ENCODE peak calls at places on chromosomes 2 and 18, in seven cellular contexts. Q, R, Z, C, Y, G and W are unnamed samples.

GRCh38 chr2:148730085-148730484 is 85.5 kb downstream of the EPC2 start:
- DNase-seq in Q (no peak), R (no peak), Z (no peak), C (peak; percentile 9), Y (no peak), G (no peak), W (no peak)

GRCh38 chr2:42951263-42951938 is 159.0 kb upstream of the HAAO start:
- DNase-seq in Q (no peak), R (no peak), Z (no peak), C (no peak), Y (no peak), G (no peak), W (no peak)

GRCh38 chr18:24735504-24736243 is 275.2 kb downstream of the HRH4 start:
- DNase-seq in Q (no peak), R (no peak), Z (no peak), C (no peak), Y (no peak), G (no peak), W (no peak)

GRCh38 chr2:147779440-147779839 is 65.4 kb upstream of the ACVR2A start:
- DNase-seq in Q (no peak), R (no peak), Z (no peak), C (no peak), Y (no peak), G (no peak), W (no peak)

GRCh38 chr2:206201075-206201848 is 41.6 kb downstream of the EEF1B2 start:
- DNase-seq in Q (no peak), R (no peak), Z (no peak), C (no peak), Y (no peak), G (no peak), W (no peak)

GRCh38 chr18:79405781-79406575 is 10.2 kb downstream of the NFATC1 start:
- DNase-seq in Q (peak; percentile 91), R (peak; percentile 85), Z (peak; percentile 92), C (no peak), Y (peak; percentile 88), G (no peak), W (peak; percentile 90)

GRCh38 chr2:181774601-181775179 is 94.4 kb upstream of the NEUROD1 start:
- DNase-seq in Q (no peak), R (no peak), Z (no peak), C (no peak), Y (no peak), G (no peak), W (no peak)

GRCh38 chr2:159564081-159564480 is 52.3 kb downstream of the BAZ2B start:
- DNase-seq in Q (no peak), R (no peak), Z (no peak), C (no peak), Y (no peak), G (no peak), W (no peak)

GRCh38 chr2:146212602-146213001 is 1632.2 kb upstream of the ACVR2A start:
- DNase-seq in Q (no peak), R (no peak), Z (no peak), C (no peak), Y (no peak), G (no peak), W (no peak)

GRCh38 chr18:31077883-31078282 is 24.3 kb downstream of the DSC2 start:
- DNase-seq in Q (no peak), R (no peak), Z (no peak), C (no peak), Y (no peak), G (no peak), W (no peak)

GRCh38 chr2:29518010-29518409 is 402.8 kb downstream of the CLIP4 start:
- DNase-seq in Q (no peak), R (no peak), Z (no peak), C (peak; percentile 43), Y (no peak), G (no peak), W (no peak)

GRCh38 chr18:13112982-13113381 is 105.6 kb upstream of the LDLRAD4 start:
- DNase-seq in Q (peak; percentile 74), R (no peak), Z (no peak), C (peak; percentile 53), Y (no peak), G (peak; percentile 14), W (no peak)

GRCh38 chr2:48601349-48601748 is 16.3 kb upstream of the GTF2A1L start:
- DNase-seq in Q (no peak), R (no peak), Z (no peak), C (no peak), Y (no peak), G (no peak), W (no peak)

DNA sequence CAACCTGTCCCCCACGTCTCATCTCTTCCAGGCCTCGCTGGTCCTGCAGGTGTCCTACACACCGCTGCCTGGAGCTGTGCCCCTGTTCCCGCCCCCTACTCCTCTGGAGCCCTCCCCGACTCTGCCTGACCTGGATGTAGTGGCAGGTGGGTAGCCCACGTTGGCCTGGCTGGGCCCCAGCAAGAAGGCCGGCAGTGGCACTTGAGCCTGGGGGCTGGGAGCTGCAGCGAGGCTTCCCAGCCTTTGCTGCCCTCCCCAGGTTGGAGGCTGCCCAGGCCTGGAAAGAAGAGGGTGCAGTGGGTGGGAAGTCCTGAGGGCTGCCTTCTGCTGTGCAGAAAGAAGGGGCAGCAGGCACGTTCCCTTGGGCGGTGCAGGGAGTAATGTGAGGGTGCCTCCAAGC is 58.4 kb downstream of the DYSF start:
- DNase-seq in Q (no peak), R (peak; percentile 38), Z (no peak), C (no peak), Y (no peak), G (no peak), W (no peak)
- TF ChIP-seq CTCF in Q (no peak), R (no peak), Z (no peak), C (no peak), Y (no peak), G (no peak), W (no peak)

GRCh38 chr2:234992624-234993349 is 41.0 kb downstream of the SH3BP4 start:
- DNase-seq in Q (peak; percentile 56), R (no peak), Z (peak; percentile 45), C (no peak), Y (no peak), G (no peak), W (no peak)
- TF ChIP-seq CTCF in Q (no peak), R (no peak), Z (no peak), C (no peak), Y (no peak), G (no peak), W (no peak)

GRCh38 chr2:219998099-219998498 is 370.7 kb downstream of the SLC4A3 start:
- DNase-seq in Q (no peak), R (no peak), Z (no peak), C (no peak), Y (no peak), G (no peak), W (no peak)
- TF ChIP-seq CTCF in Q (no peak), R (no peak), Z (no peak), C (no peak), Y (no peak), G (no peak), W (no peak)

GRCh38 chr2:20514596-20515269 is 67.9 kb downstream of the RHOB start:
- DNase-seq in Q (peak; percentile 90), R (no peak), Z (no peak), C (peak; percentile 98), Y (no peak), G (peak; percentile 93), W (no peak)
- TF ChIP-seq CTCF in Q (no peak), R (no peak), Z (no peak), C (no peak), Y (no peak), G (no peak), W (no peak)

DNA sequence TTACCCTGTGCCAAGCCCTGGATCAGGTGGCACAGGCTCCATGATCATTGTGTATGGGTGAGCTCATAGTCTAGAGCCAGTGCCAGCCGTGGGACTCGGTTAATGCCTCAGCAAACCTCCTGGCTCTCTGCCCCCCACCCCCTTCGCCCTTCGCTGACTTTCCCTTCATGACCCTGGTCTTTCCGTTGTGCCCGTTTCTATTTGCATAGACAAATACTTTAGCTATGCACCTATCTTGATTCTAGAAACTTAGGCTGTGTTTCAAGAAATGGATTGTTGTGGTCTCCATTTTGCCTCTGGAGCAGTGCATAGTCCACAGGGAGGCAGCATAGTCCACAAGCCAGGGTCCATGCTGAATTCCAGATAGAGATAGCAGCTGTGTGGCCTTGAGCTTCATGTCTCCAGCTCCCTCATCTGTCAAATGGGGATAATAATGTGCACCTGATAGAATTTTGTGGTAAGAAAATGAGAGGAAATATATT is 44.8 kb upstream of the KDM3A start:
- DNase-seq in Q (no peak), R (no peak), Z (no peak), C (peak; percentile 18), Y (no peak), G (no peak), W (no peak)
- TF ChIP-seq CTCF in Q (peak; percentile 46), R (peak; percentile 41), Z (no peak), C (peak; percentile 49), Y (no peak), G (peak; percentile 25), W (peak; percentile 21)

GRCh38 chr18:74571895-74572680 is 25.6 kb upstream of the ZNF407 start:
- DNase-seq in Q (no peak), R (no peak), Z (no peak), C (no peak), Y (no peak), G (no peak), W (no peak)

GRCh38 chr18:74569401-74569800 is 28.3 kb upstream of the ZNF407 start:
- DNase-seq in Q (no peak), R (no peak), Z (no peak), C (no peak), Y (no peak), G (no peak), W (no peak)

GRCh38 chr18:74570266-74570665 is 27.4 kb upstream of the ZNF407 start:
- DNase-seq in Q (no peak), R (no peak), Z (no peak), C (no peak), Y (no peak), G (no peak), W (no peak)

GRCh38 chr18:74574916-74575315 is 22.8 kb upstream of the ZNF407 start:
- DNase-seq in Q (no peak), R (no peak), Z (no peak), C (no peak), Y (no peak), G (no peak), W (no peak)

DNA sequence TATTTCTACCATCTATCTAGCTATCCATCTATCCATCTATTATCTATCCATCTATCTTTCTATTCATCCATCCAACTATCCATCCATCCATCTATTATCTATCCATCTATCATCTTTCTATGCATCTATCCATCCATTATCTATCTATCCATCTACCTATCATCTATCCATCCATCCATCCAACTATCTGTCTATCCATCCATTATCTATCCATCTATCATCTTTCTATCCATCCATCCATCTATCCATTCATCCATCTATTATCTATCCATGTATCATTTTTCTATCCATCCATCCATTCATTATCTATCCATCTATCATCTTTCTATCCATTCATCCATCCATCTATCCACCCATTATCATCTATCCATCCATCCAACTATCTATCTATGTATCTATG is 24.6 kb upstream of the ZNF407 start:
- DNase-seq in Q (no peak), R (no peak), Z (no peak), C (no peak), Y (no peak), G (no peak), W (no peak)
- TF ChIP-seq CTCF in Q (no peak), R (no peak), Z (no peak), C (no peak), Y (no peak), G (no peak), W (no peak)